ENCODE peak calls at places on chromosome 18, in nine cellular contexts. P is A549; Y is astrocyte of the spinal cord; A is endothelial cell; T is activated CD8-positive, alpha-beta T cell treated with anti-CD3 and anti-CD28 coated beads for 36 hours; D is body of pancreas; J is Calu3; F is AG04449; H is nephron progenitor cell. N is an unnamed sample.

GRCh38 chr18:27797484-27797883 is 379.4 kb downstream of the CDH2 start:
- DNase-seq in Y (peak; percentile 4), J (no peak), H (no peak), A (no peak), D (no peak), P (no peak), F (no peak), T (no peak), N (no peak)

GRCh38 chr18:31105733-31106132 is 3.5 kb upstream of the DSC2 start:
- DNase-seq in F (no peak), A (no peak), H (no peak), D (no peak), J (no peak), T (no peak), P (no peak), Y (no peak), N (no peak)

GRCh38 chr18:12884521-12885323 is 685 bp upstream of the PTPN2 start:
- DNase-seq in Y (peak; percentile 29), T (no peak), A (no peak), H (no peak), F (no peak), J (no peak), P (no peak), D (no peak), N (no peak)

GRCh38 chr18:13835202-13835601 is 11.3 kb downstream of the MC5R start:
- DNase-seq in Y (no peak), D (no peak), H (no peak), T (no peak), P (no peak), F (no peak), A (no peak), J (no peak), N (no peak)

GRCh38 chr18:3671181-3671580 is 221.2 kb downstream of the TGIF1 start:
- DNase-seq in T (no peak), J (no peak), Y (no peak), P (no peak), A (no peak), F (no peak), H (no peak), D (no peak), N (no peak)

GRCh38 chr18:8298186-8298585 is 311.1 kb upstream of the RAB12 start:
- DNase-seq in Y (no peak), H (no peak), D (no peak), A (no peak), T (no peak), F (peak; percentile 52), J (no peak), P (no peak), N (no peak)

GRCh38 chr18:54828986-54829385 is 709 bp downstream of the RAB27B start:
- DNase-seq in J (no peak), P (no peak), D (no peak), H (no peak), A (no peak), T (no peak), F (no peak), Y (no peak), N (no peak)

GRCh38 chr18:33720133-33720532 is 142.1 kb downstream of the ASXL3 start:
- DNase-seq in Y (peak; percentile 77), P (no peak), D (no peak), A (no peak), T (no peak), H (no peak), J (no peak), F (no peak), N (no peak)

GRCh38 chr18:37492952-37493351 is 72.6 kb downstream of the CELF4 start:
- DNase-seq in Y (no peak), D (no peak), A (no peak), T (no peak), P (no peak), H (no peak), F (no peak), J (no peak), N (no peak)

GRCh38 chr18:78596794-78597193 is 382.8 kb upstream of the SALL3 start:
- DNase-seq in J (no peak), T (no peak), H (no peak), F (no peak), Y (no peak), P (no peak), D (no peak), A (no peak), N (no peak)

GRCh38 chr18:54983041-54983686 is 23.9 kb upstream of the CCDC68 start:
- DNase-seq in T (no peak), F (no peak), H (no peak), J (peak; percentile 20), P (peak; percentile 31), Y (peak; percentile 75), D (peak; percentile 40), A (no peak), N (peak; percentile 48)

GRCh38 chr18:770583-770961 is 41.5 kb downstream of the YES1 start:
- DNase-seq in P (no peak), H (no peak), F (no peak), T (no peak), D (no peak), Y (no peak), J (no peak), A (no peak), N (no peak)

GRCh38 chr18:60895181-60895580 is 438.0 kb upstream of the CDH20 start:
- DNase-seq in D (no peak), T (no peak), F (no peak), Y (peak; percentile 41), P (no peak), J (peak; percentile 22), H (no peak), A (no peak), N (no peak)

GRCh38 chr18:59715966-59716369 is 18.7 kb upstream of the CCBE1 start:
- DNase-seq in D (no peak), Y (peak; percentile 88), T (no peak), P (peak; percentile 40), F (peak; percentile 69), A (no peak), J (peak; percentile 17), H (no peak), N (no peak)

GRCh38 chr18:57910817-57911216 is 107.7 kb upstream of the ATP8B1 start:
- DNase-seq in P (peak; percentile 21), F (no peak), D (no peak), T (peak; percentile 47), Y (no peak), H (peak; percentile 34), J (peak; percentile 34), A (peak; percentile 28), N (peak; percentile 25)

GRCh38 chr18:23798824-23799223 is 109.6 kb downstream of the LAMA3 start:
- DNase-seq in H (no peak), Y (no peak), T (no peak), D (no peak), J (no peak), F (no peak), P (no peak), A (no peak), N (no peak)
- TF ChIP-seq CTCF in H (no peak), Y (no peak), T (no peak), D (no peak), J (no peak), F (no peak), P (no peak), A (no peak), N (no peak)

GRCh38 chr18:41391616-41392610 is 563.1 kb upstream of the PIK3C3 start:
- DNase-seq in P (peak; percentile 1), F (no peak), Y (peak; percentile 75), T (peak; percentile 8), J (peak; percentile 16), D (peak; percentile 28), A (peak; percentile 66), H (peak; percentile 73), N (peak; percentile 31)

GRCh38 chr18:41396861-41397260 is 558.2 kb upstream of the PIK3C3 start:
- DNase-seq in D (no peak), P (no peak), Y (no peak), J (no peak), F (no peak), T (no peak), A (no peak), H (no peak), N (no peak)

GRCh38 chr18:41396211-41396610 is 558.8 kb upstream of the PIK3C3 start:
- DNase-seq in Y (no peak), T (no peak), F (no peak), H (no peak), D (no peak), J (no peak), P (no peak), A (no peak), N (no peak)

GRCh38 chr18:41389936-41390667 is 564.9 kb upstream of the PIK3C3 start:
- DNase-seq in H (no peak), P (no peak), T (no peak), J (no peak), A (no peak), D (no peak), F (no peak), Y (no peak), N (no peak)

GRCh38 chr18:41395695-41396094 is 559.3 kb upstream of the PIK3C3 start:
- DNase-seq in D (no peak), P (no peak), H (no peak), J (no peak), T (no peak), A (no peak), Y (no peak), F (no peak), N (no peak)
- TF ChIP-seq CTCF in D (no peak), P (no peak), H (peak; percentile 16), J (peak; percentile 11), T (no peak), A (peak; percentile 22), Y (peak; percentile 17), F (no peak), N (no peak)

GRCh38 chr18:46556590-46557206 is 100.3 kb downstream of the LOXHD1 start:
- DNase-seq in T (no peak), H (no peak), D (no peak), F (no peak), Y (no peak), A (no peak), J (no peak), P (no peak), N (no peak)

GRCh38 chr18:46559296-46559695 is 97.7 kb downstream of the LOXHD1 start:
- DNase-seq in T (no peak), J (no peak), A (no peak), H (no peak), D (no peak), P (no peak), F (no peak), Y (no peak), N (no peak)

GRCh38 chr18:46554406-46554805 is 102.6 kb downstream of the LOXHD1 start:
- DNase-seq in D (no peak), P (no peak), A (no peak), J (no peak), T (no peak), F (no peak), H (no peak), Y (no peak), N (no peak)

GRCh38 chr18:46555213-46555612 is 101.8 kb downstream of the LOXHD1 start:
- DNase-seq in D (no peak), F (no peak), T (no peak), J (no peak), Y (no peak), P (no peak), H (no peak), A (no peak), N (peak; percentile 35)

GRCh38 chr18:46555724-46556123 is 101.3 kb downstream of the LOXHD1 start:
- DNase-seq in Y (no peak), D (no peak), H (peak; percentile 35), A (peak; percentile 71), F (no peak), P (peak; percentile 40), J (peak; percentile 7), T (peak; percentile 26), N (peak; percentile 64)
- TF ChIP-seq CTCF in Y (peak; percentile 27), D (no peak), H (peak; percentile 45), A (peak; percentile 72), F (peak; percentile 13), P (peak; percentile 32), J (no peak), T (peak; percentile 61), N (peak; percentile 46)

GRCh38 chr18:63317982-63318881 is 1.3 kb downstream of the BCL2 start:
- DNase-seq in D (peak; percentile 63), J (peak; percentile 38), T (peak; percentile 93), P (no peak), Y (no peak), A (peak; percentile 68), F (no peak), H (peak; percentile 65), N (peak; percentile 79)
- TF ChIP-seq CTCF in D (peak; percentile 70), J (peak; percentile 38), T (peak; percentile 97), P (no peak), Y (peak; percentile 68), A (peak; percentile 73), F (peak; percentile 46), H (peak; percentile 53), N (peak; percentile 93)

N was measured in GM13977.